ENCODE peak calls at places on chromosomes 6 and 20, in six cellular contexts. C, K, H, P, S and Y are unnamed samples.

GRCh38 chr6:168619560-168620314 is 178.8 kb downstream of the SMOC2 start:
- DNase-seq in S (no peak), H (no peak), P (no peak), K (no peak), C (no peak), Y (no peak)

GRCh38 chr20:24033560-24033959 is 45.0 kb upstream of the GGTLC1 start:
- DNase-seq in H (no peak), K (no peak), P (no peak), S (no peak), C (no peak), Y (no peak)

GRCh38 chr20:58039569-58040092 is 188.8 kb downstream of the ANKRD60 start:
- DNase-seq in P (no peak), C (no peak), K (peak), H (no peak), S (no peak), Y (peak)

GRCh38 chr6:137866200-137866913 is 702 bp upstream of the TNFAIP3 start:
- DNase-seq in S (peak), P (no peak), K (no peak), H (no peak), C (no peak), Y (peak)

GRCh38 chr20:5001174-5002076 is at the start of gene SLC23A2:
- DNase-seq in H (peak), K (peak), P (peak), C (peak), S (peak), Y (peak)

GRCh38 chr6:141463237-141463977 is 669.3 kb upstream of the GJE1 start:
- DNase-seq in C (peak), K (no peak), P (peak), H (no peak), S (no peak), Y (no peak)

GRCh38 chr20:53322651-53323050 is 271.0 kb downstream of the ZNF217 start:
- DNase-seq in C (peak), K (no peak), S (no peak), P (no peak), H (no peak), Y (no peak)

GRCh38 chr6:156963712-156964700 is 186.8 kb downstream of the ARID1B start:
- DNase-seq in K (no peak), S (peak), H (no peak), P (peak), C (peak), Y (no peak)

GRCh38 chr6:25485820-25486559 is 166.0 kb upstream of the SCGN start:
- DNase-seq in P (no peak), S (peak), C (peak), K (peak), H (no peak), Y (no peak)

GRCh38 chr6:88867841-88868558 is 95.4 kb downstream of the RNGTT start:
- DNase-seq in C (no peak), S (no peak), K (no peak), H (no peak), P (no peak), Y (no peak)

GRCh38 chr6:56714982-56715456 is 72.3 kb upstream of the DST start:
- DNase-seq in S (no peak), H (no peak), P (no peak), C (peak), K (peak), Y (no peak)

GRCh38 chr6:124480021-124480430 is 482.2 kb upstream of the RNF217 start:
- DNase-seq in S (no peak), H (no peak), P (no peak), K (no peak), C (no peak), Y (no peak)

GRCh38 chr6:68040312-68040778 is 594.7 kb upstream of the ADGRB3 start:
- DNase-seq in P (no peak), S (no peak), C (peak), K (no peak), H (no peak), Y (no peak)

GRCh38 chr6:27873101-27874030 is 38.8 kb downstream of the OR2B2 start:
- DNase-seq in S (peak), K (peak), H (peak), P (peak), C (peak), Y (peak)

GRCh38 chr6:32960563-32960962 is 7.7 kb upstream of the HLA-DMA start:
- DNase-seq in P (no peak), S (no peak), C (no peak), K (no peak), H (no peak), Y (no peak)

GRCh38 chr6:34231566-34232336 is 4.9 kb upstream of the HMGA1 start:
- DNase-seq in K (no peak), S (no peak), C (no peak), P (no peak), H (no peak), Y (peak)

GRCh38 chr6:21026576-21027273 is 492.5 kb downstream of the CDKAL1 start:
- DNase-seq in H (no peak), C (peak), S (no peak), K (no peak), P (no peak), Y (no peak)

GRCh38 chr6:95203153-95203754 is 374.1 kb upstream of the MANEA start:
- DNase-seq in K (peak), P (peak), H (no peak), C (peak), S (no peak), Y (no peak)

GRCh38 chr6:9527679-9528286 is 887.1 kb downstream of the TFAP2A start:
- DNase-seq in C (peak), P (no peak), H (no peak), K (no peak), S (no peak), Y (no peak)

GRCh38 chr6:107613980-107614379 is 124.1 kb downstream of the SOBP start:
- DNase-seq in P (no peak), C (no peak), K (no peak), H (no peak), S (no peak), Y (no peak)

GRCh38 chr6:137208279-137208678 is 10.9 kb downstream of the IFNGR1 start:
- DNase-seq in S (no peak), K (no peak), P (no peak), C (no peak), H (no peak), Y (no peak)

GRCh38 chr6:12440981-12441380 is 150.8 kb downstream of the EDN1 start:
- DNase-seq in K (no peak), S (no peak), H (no peak), C (peak), P (peak), Y (no peak)

GRCh38 chr6:11043961-11044711 is at the start of gene ELOVL2:
- DNase-seq in S (peak), P (peak), C (peak), H (no peak), K (peak), Y (no peak)

GRCh38 chr20:40955326-40955725 is 73.3 kb upstream of the TOP1 start:
- DNase-seq in C (no peak), H (no peak), K (no peak), S (no peak), P (no peak), Y (no peak)

GRCh38 chr20:35004051-35004725 is 48.5 kb downstream of the MYH7B start:
- DNase-seq in C (no peak), H (peak), S (peak), P (no peak), K (no peak), Y (peak)

GRCh38 chr20:62067547-62068260 is 2.0 kb upstream of the TAF4 start:
- DNase-seq in S (no peak), H (peak), C (no peak), K (peak), P (no peak), Y (peak)

GRCh38 chr6:142918339-142919042 is 26.5 kb downstream of the HIVEP2 start:
- DNase-seq in K (peak), H (no peak), S (no peak), P (no peak), C (no peak), Y (no peak)

GRCh38 chr6:143064996-143065683 is 4.5 kb downstream of the AIG1 start:
- DNase-seq in H (no peak), K (no peak), P (no peak), S (no peak), C (peak), Y (no peak)

GRCh38 chr20:60108397-60108796 is 150.2 kb downstream of the CDH26 start:
- DNase-seq in P (no peak), K (no peak), C (no peak), H (no peak), S (no peak), Y (no peak)

GRCh38 chr6:150711584-150712501 is 112.2 kb downstream of the PLEKHG1 start:
- DNase-seq in C (peak), P (no peak), S (peak), H (peak), K (no peak), Y (no peak)

GRCh38 chr6:10276888-10277287 is 138.0 kb downstream of the TFAP2A start:
- DNase-seq in H (no peak), P (no peak), S (no peak), C (no peak), K (no peak), Y (no peak)

GRCh38 chr6:45566882-45567281 is 189.1 kb upstream of the SUPT3H start:
- DNase-seq in C (peak), K (no peak), P (no peak), H (no peak), S (no peak), Y (no peak)

GRCh38 chr6:75205776-75206334 is at the start of gene COL12A1:
- DNase-seq in H (peak), S (peak), C (peak), P (no peak), K (peak), Y (peak)
- H3K4me3 ChIP-seq in H (no peak), S (peak), C (peak), P (no peak), K (peak), Y (peak)

DNA sequence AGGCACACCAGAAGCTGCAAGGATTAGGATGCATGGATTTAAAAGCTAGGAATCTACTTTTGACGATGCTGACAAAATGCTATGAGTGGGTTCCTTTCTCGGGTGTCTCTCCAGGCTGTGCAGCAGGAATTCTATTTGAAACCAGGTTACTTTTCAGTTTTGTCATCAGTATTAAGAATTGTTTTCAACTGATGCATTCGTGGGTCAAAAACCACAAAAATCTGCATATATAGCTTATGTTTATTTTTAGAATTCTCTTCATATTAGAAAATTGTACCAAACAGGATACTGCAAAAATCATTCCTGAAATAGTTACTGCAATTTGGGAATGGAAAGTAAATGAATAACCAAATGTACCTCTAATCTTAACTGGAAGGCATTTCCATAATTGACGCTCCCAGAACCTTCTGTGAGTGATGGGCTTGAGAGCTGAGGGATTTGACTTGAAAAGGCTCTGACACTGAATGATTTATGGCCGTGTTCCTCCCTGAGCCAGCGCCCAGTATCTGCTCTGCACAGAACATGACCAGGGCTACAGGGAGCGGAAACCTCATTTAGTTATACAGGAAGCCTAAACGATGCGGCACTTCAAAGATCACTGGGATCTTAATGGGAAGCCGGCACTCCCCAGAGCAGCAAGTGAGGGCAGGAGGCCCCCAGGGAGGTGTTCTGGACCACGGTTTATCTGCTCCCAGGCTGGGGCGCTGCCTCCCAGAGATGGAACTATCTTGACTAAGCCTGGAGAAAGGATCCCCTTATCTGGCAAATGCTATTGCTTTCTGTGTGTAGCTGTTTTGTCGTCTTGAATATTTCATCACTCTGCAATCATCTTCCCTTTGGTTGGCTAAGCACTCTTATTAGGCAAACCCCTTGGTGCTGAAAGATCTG is 445.9 kb downstream of the QKI start:
- DNase-seq in H (no peak), K (peak), C (peak), P (no peak), S (no peak), Y (no peak)
- H3K4me3 ChIP-seq in H (no peak), K (no peak), C (no peak), P (no peak), S (peak), Y (no peak)

GRCh38 chr6:72619883-72620696 is 1.8 kb upstream of the KCNQ5 start:
- DNase-seq in S (peak), P (peak), C (peak), H (peak), K (peak), Y (peak)
- H3K4me3 ChIP-seq in S (peak), P (peak), C (peak), H (no peak), K (peak), Y (peak)

DNA sequence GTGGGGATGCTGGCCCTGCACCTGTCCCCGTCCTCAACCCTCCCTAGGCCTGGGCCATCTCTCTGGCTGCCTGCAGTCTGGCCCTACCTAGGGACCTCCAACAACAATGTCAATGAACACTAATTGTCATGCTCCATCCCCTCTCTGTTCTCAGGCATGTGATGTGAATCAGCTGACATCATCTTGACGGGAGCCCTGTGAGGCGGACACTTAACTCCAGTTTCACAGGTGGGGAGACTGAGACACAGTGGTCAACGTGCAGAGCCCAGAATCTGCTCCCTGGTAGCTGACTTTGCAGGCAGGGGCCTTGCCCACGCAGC is 762 bp upstream of the TCEA2 start:
- DNase-seq in H (no peak), C (no peak), S (no peak), P (no peak), K (no peak), Y (no peak)
- H3K4me3 ChIP-seq in H (no peak), C (peak), S (peak), P (peak), K (peak), Y (peak)